ENCODE peak calls at places on chromosome 20, in seven cellular contexts. Y, B, T, Z, X, M and G are unnamed samples.

GRCh38 chr20:63657260-63657936 is 714 bp upstream of the RTEL1 start:
- DNase-seq in Y (no peak), B (no peak), T (no peak), Z (no peak), X (no peak), M (peak; percentile 31), G (no peak)

GRCh38 chr20:45779011-45779915 is 12.4 kb downstream of the WFDC3 start:
- DNase-seq in Y (no peak), B (peak; percentile 99), T (no peak), Z (no peak), X (peak; percentile 83), M (peak; percentile 93), G (no peak)

GRCh38 chr20:59143326-59143725 is 20.3 kb upstream of the ZNF831 start:
- DNase-seq in Y (no peak), B (no peak), T (no peak), Z (no peak), X (no peak), M (no peak), G (no peak)

GRCh38 chr20:7714549-7714948 is 225.7 kb downstream of the HAO1 start:
- DNase-seq in Y (no peak), B (no peak), T (no peak), Z (no peak), X (no peak), M (no peak), G (no peak)

GRCh38 chr20:57323034-57323433 is 6.6 kb upstream of the SPO11 start:
- DNase-seq in Y (no peak), B (peak; percentile 93), T (no peak), Z (peak; percentile 60), X (no peak), M (peak; percentile 58), G (no peak)

GRCh38 chr20:381581-382290 is 1.2 kb downstream of the TRIB3 start:
- DNase-seq in Y (no peak), B (peak; percentile 77), T (peak; percentile 93), Z (peak; percentile 74), X (no peak), M (peak; percentile 44), G (peak; percentile 64)

GRCh38 chr20:48489656-48490055 is 338.1 kb downstream of the PREX1 start:
- DNase-seq in Y (no peak), B (no peak), T (peak; percentile 37), Z (no peak), X (no peak), M (no peak), G (no peak)

GRCh38 chr20:34516874-34517542 is 786 bp downstream of the DYNLRB1 start:
- DNase-seq in Y (no peak), B (peak; percentile 64), T (no peak), Z (peak; percentile 70), X (no peak), M (peak; percentile 28), G (no peak)

GRCh38 chr20:59701236-59701635 is 96.9 kb downstream of the PHACTR3 start:
- DNase-seq in Y (no peak), B (no peak), T (no peak), Z (peak; percentile 16), X (no peak), M (no peak), G (no peak)

GRCh38 chr20:61771805-61772350 is 293.8 kb downstream of the TAF4 start:
- DNase-seq in Y (no peak), B (no peak), T (no peak), Z (no peak), X (no peak), M (no peak), G (no peak)

GRCh38 chr20:56348746-56349145 is 10.0 kb upstream of the FAM210B start:
- DNase-seq in Y (no peak), B (no peak), T (no peak), Z (no peak), X (no peak), M (no peak), G (no peak)

GRCh38 chr20:36779656-36780025 is 6.1 kb upstream of the DSN1 start:
- DNase-seq in Y (no peak), B (no peak), T (no peak), Z (no peak), X (no peak), M (no peak), G (no peak)

GRCh38 chr20:38216201-38216600 is 44.3 kb downstream of the KIAA1755 start:
- DNase-seq in Y (no peak), B (no peak), T (no peak), Z (no peak), X (no peak), M (no peak), G (no peak)

GRCh38 chr20:38214256-38214870 is 46.2 kb downstream of the KIAA1755 start:
- DNase-seq in Y (no peak), B (no peak), T (no peak), Z (no peak), X (no peak), M (no peak), G (no peak)

GRCh38 chr20:38213607-38213940 is 47.0 kb downstream of the KIAA1755 start:
- DNase-seq in Y (no peak), B (no peak), T (no peak), Z (no peak), X (no peak), M (no peak), G (no peak)

GRCh38 chr20:38215789-38216182 is 44.7 kb downstream of the KIAA1755 start:
- DNase-seq in Y (no peak), B (no peak), T (no peak), Z (no peak), X (no peak), M (no peak), G (no peak)

DNA sequence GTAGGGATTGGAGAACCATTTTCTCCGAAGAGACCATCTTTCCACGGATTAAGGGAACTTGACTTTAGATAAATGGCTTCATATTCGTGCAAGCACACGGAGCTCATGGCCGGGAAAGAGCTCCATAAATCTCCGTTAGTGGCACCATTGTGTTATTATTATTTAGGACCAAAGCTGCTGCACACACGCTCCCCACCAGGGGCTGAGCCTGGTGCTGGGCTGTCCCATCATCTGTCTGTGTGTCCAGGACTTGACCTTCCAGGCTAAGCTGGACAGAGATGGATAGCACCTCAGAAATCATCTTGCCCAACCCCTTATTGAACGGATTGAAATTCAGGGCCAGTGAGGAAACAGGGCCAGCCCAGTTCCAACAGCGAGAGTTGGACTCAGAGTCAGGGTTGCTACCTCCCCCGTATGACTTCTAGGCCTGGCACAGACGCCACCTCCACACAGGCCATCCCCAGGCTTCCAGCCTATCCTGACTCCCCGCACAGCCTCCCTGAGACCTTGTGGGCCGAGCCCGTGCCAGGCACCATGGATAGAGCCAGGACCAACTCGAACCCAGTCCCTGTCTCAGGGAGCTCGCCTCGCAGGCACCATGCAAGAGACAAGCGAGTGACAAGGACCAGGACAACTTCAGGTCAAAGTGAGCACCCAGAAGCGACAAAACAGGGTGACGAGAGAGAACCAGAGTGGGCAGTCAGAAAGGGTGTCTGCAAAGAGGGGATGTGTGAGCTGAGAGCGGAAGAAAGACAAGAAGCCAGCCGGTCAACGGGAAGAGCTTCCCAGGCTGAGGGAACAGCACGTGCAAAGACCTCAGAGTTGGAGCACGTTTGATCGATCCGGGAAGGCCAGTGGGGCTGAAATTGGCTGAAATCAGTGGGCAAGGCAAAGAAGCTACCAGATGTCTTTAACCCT is 45.4 kb downstream of the KIAA1755 start:
- DNase-seq in Y (no peak), B (no peak), T (no peak), Z (no peak), X (no peak), M (no peak), G (no peak)
- TF ChIP-seq CTCF in Y (peak; percentile 31), B (no peak), T (no peak), Z (peak; percentile 67), X (no peak), M (no peak), G (no peak)

DNA sequence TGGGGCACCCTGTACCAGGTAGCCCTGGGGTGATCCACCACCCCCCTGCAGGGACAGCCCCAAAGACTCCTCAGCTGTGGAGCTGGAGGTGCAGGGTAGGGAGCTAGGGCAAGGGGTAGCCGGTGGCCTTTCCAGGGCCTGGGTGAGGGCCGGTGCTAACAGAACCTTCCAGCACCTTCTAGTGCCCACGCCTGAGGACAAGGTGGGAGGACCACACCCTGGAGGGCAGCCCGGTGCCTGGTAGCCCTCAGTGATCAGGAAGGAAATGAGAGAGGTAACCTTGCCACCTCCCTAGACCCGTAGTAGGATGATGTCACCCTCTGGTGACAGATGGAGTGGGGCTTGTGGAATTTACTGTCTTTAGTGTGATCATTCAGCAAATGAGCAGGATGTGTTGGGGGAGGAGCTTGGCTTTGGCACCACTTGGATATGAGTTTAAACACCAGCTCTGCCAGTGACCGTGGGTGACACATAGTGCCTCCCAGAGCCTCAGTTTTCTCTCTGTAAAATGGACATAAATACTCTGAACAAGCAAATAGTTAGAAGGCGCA is 187.7 kb downstream of the NFATC2 start:
- DNase-seq in Y (no peak), B (no peak), T (no peak), Z (no peak), X (no peak), M (no peak), G (no peak)
- TF ChIP-seq CTCF in Y (no peak), B (no peak), T (no peak), Z (no peak), X (no peak), M (no peak), G (no peak)

GRCh38 chr20:31822421-31823330 is 3.5 kb downstream of the MYLK2 start:
- DNase-seq in Y (peak; percentile 92), B (peak; percentile 92), T (peak; percentile 94), Z (peak; percentile 94), X (peak; percentile 67), M (peak; percentile 83), G (peak; percentile 79)

GRCh38 chr20:31821427-31821826 is 2.3 kb downstream of the MYLK2 start:
- DNase-seq in Y (no peak), B (no peak), T (no peak), Z (no peak), X (no peak), M (no peak), G (no peak)

GRCh38 chr20:31824554-31825313 is 5.6 kb downstream of the MYLK2 start:
- DNase-seq in Y (no peak), B (no peak), T (no peak), Z (no peak), X (no peak), M (no peak), G (no peak)

GRCh38 chr20:31824125-31824485 is 4.9 kb downstream of the MYLK2 start:
- DNase-seq in Y (no peak), B (no peak), T (no peak), Z (no peak), X (no peak), M (no peak), G (no peak)

DNA sequence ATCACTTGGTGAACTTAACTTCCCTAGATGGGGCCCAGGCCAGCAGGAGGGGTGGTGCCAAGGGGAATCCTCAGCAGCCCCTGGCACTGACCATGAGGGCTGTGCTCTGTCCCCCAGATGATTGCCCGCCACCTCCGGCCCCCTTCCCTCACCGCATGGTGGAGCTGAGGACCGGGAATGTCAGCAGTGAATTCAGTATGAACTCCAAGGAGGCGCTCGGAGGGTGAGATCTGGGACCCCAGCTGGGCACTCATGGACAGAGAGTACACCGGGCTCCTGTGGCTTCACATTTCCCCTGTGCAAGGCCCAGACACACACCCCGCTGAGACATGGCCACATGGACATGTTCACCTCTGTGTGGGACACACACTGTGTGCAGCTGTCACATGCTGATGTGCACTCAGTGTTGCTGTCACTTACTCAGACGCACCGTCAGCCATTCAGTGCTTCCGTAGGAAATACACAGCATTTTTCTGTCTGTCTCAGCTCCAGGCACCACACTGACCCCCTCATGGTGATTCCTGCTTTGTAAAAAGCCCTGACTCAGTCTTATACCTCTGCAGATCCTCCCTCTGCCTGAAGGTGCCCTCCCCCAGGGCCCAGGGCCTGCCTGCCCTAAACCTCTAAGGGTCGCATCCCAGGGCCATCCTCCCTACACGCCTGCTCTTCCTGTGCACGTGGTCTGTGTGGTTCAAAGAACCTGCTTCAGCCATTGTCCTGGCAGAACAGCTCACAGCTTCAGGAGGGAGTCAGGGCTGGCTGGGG is 4.4 kb downstream of the MYLK2 start:
- DNase-seq in Y (no peak), B (no peak), T (no peak), Z (no peak), X (no peak), M (no peak), G (no peak)
- TF ChIP-seq CTCF in Y (no peak), B (no peak), T (no peak), Z (no peak), X (no peak), M (no peak), G (no peak)

GRCh38 chr20:54980321-54980960 is 505.0 kb downstream of the DOK5 start:
- DNase-seq in Y (no peak), B (peak; percentile 14), T (no peak), Z (no peak), X (no peak), M (no peak), G (no peak)
- TF ChIP-seq CTCF in Y (peak; percentile 62), B (peak; percentile 46), T (no peak), Z (peak; percentile 72), X (no peak), M (peak; percentile 15), G (no peak)